ENCODE peak calls at places on chromosome 1, in seven cellular contexts. P is astrocyte, I is mesendoderm, T is fibroblast of lung, A is HCT116, L is kidney, B is K562. Q is an unnamed sample.

GRCh38 chr1:154463512-154463990 is 38.5 kb upstream of the TDRD10 start:
- DNase-seq in B (no peak), L (no peak), T (no peak), A (no peak), P (no peak), I (no peak), Q (no peak)

GRCh38 chr1:156697481-156697880 is 7.9 kb downstream of the CRABP2 start:
- DNase-seq in T (no peak), B (no peak), A (no peak), I (no peak), P (no peak), L (no peak), Q (no peak)

GRCh38 chr1:94316836-94317789 is 79.7 kb upstream of the ARHGAP29 start:
- DNase-seq in I (no peak), T (no peak), A (no peak), L (no peak), P (peak), B (no peak), Q (no peak)

GRCh38 chr1:153608742-153609584 is 4.0 kb downstream of the S100A16 start:
- DNase-seq in A (peak), T (peak), B (peak), I (peak), L (peak), P (peak), Q (no peak)

GRCh38 chr1:31750858-31751638 is 13.1 kb downstream of the ADGRB2 start:
- DNase-seq in P (peak), I (peak), T (peak), B (peak), A (no peak), L (no peak), Q (no peak)

GRCh38 chr1:55362558-55362957 is 147.4 kb upstream of the USP24 start:
- DNase-seq in T (peak), P (peak), A (no peak), L (no peak), B (no peak), I (no peak), Q (no peak)

GRCh38 chr1:36328088-36328480 is 4.6 kb upstream of the EVA1B start:
- DNase-seq in A (no peak), T (no peak), B (no peak), I (no peak), P (no peak), L (peak), Q (no peak)

GRCh38 chr1:196651637-196652215 is at the start of gene CFH:
- DNase-seq in L (no peak), B (no peak), P (peak), A (no peak), T (peak), I (no peak), Q (peak)

GRCh38 chr1:61323681-61324328 is 241.4 kb downstream of the NFIA start:
- DNase-seq in T (no peak), A (no peak), B (no peak), P (no peak), L (no peak), I (no peak), Q (no peak)

GRCh38 chr1:168112673-168113305 is 23.9 kb downstream of the GPR161 start:
- DNase-seq in B (no peak), I (peak), P (peak), A (no peak), L (no peak), T (peak), Q (peak)

GRCh38 chr1:54331091-54331772 is 75.0 kb downstream of the SSBP3 start:
- DNase-seq in A (no peak), I (no peak), P (peak), L (no peak), T (peak), B (no peak), Q (no peak)

GRCh38 chr1:96980448-96980847 is 258.9 kb downstream of the PTBP2 start:
- DNase-seq in P (no peak), L (no peak), T (no peak), I (no peak), B (no peak), A (no peak), Q (peak)

GRCh38 chr1:30706528-30706927 is 16.9 kb downstream of the MATN1 start:
- DNase-seq in I (no peak), L (peak), B (no peak), T (peak), A (no peak), P (no peak), Q (no peak)

GRCh38 chr1:22969224-22969829 is 3.3 kb downstream of the LACTBL1 start:
- DNase-seq in B (no peak), L (no peak), I (no peak), T (peak), A (no peak), P (peak), Q (no peak)

GRCh38 chr1:185811062-185811709 is 77.0 kb downstream of the HMCN1 start:
- DNase-seq in A (no peak), L (no peak), B (no peak), P (no peak), T (no peak), I (peak), Q (no peak)

GRCh38 chr1:241306125-241306790 is 50.7 kb downstream of the RGS7 start:
- DNase-seq in B (no peak), A (no peak), T (no peak), L (no peak), P (no peak), I (no peak), Q (no peak)
- H3K9ac ChIP-seq in B (no peak), A (no peak), T (no peak), L (no peak), P (no peak), I (no peak), Q (no peak)

GRCh38 chr1:204259196-204259595 is 45.4 kb upstream of the GOLT1A start:
- DNase-seq in T (no peak), B (no peak), I (no peak), L (no peak), A (no peak), P (no peak), Q (no peak)

GRCh38 chr1:204259782-204260181 is 46.0 kb upstream of the GOLT1A start:
- DNase-seq in I (no peak), T (no peak), B (no peak), A (no peak), P (no peak), L (no peak), Q (no peak)

GRCh38 chr1:204261266-204261665 is 47.5 kb upstream of the GOLT1A start:
- DNase-seq in L (peak), A (no peak), T (no peak), B (no peak), I (no peak), P (no peak), Q (no peak)

GRCh38 chr1:204261746-204262505 is 48.1 kb upstream of the GOLT1A start:
- DNase-seq in A (no peak), I (no peak), B (no peak), P (peak), L (peak), T (peak), Q (no peak)

DNA sequence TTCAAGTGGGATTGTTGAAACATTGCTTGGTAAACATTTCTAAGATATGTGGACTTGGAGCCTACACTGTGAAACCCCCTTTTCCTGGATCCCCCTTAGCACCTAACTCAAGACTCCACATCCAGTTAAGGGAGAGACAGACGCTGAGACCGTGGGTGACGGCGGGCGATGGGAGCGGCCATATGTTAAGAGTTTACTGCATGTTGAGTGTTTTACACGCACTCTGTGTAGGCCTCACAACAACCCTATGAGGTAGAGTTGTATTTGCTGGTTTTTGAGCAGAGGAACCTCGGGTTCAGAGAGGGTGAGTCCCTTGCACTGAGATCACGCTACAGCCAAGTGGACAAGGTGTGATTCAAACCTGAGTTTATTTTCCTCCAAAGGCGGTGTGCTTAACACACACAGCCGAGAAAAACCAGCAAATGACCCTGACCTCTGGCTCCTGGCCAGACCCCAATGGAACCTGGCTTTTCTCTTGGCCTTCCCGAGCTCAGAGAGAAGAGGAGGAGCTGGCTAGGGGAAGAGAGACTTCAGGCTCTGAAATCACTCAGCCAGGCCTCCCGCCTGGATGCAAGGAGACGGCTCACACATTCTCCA is 46.9 kb upstream of the GOLT1A start:
- DNase-seq in I (no peak), T (no peak), P (no peak), B (no peak), A (no peak), L (no peak), Q (no peak)
- H3K9ac ChIP-seq in I (no peak), T (no peak), P (no peak), B (no peak), A (no peak), L (no peak), Q (no peak)

DNA sequence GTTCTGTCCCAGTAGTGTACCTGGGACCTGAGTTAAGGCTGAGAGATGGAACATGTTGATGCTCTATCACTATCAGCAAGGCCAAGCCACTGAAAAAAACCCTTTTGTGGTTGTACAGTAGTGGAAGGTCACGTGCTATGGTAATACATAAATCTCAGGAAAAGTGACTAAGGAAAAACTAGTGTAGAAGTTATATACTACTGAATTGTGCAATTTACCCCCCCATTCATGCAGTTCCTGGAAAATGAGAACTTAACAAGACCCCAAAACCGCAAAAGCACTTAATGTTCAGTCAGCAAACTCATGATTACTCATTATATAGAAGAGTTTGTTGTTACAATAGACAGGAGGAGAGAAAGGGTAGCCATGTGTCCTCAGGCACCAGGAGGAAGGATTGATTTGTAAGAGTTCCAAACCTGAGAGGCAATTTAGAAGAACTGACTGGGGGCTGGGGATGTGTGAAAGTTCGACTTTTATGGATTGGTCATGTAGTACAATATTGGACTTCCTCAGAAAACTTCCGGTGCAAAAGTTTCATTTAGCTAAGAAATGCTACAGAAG is 91.6 kb downstream of the RGL1 start:
- DNase-seq in T (peak), L (no peak), B (no peak), I (no peak), P (peak), A (no peak), Q (no peak)
- H3K9ac ChIP-seq in T (no peak), L (no peak), B (no peak), I (no peak), P (no peak), A (no peak), Q (no peak)

DNA sequence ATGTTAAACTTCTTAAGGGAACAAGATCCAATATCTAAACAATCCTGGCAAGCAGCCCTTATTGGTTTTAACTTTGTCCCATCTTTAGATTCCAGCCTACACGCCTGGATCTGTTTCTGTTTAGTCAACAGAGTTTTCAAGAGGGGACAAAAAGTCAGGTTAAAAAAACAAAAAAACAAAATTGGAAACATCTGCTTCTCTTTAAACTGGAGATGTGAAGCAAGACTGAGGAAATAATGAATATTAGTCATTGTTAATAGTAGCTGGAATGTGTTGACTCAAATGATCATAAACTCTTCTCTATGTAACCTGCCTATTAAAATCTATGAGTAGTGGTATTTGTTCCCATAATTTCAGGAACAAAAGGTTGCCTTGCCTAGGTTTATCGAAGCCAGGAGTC is 55.0 kb downstream of the NID1 start:
- DNase-seq in I (no peak), P (peak), T (peak), A (no peak), L (no peak), B (no peak), Q (no peak)
- H3K9ac ChIP-seq in I (no peak), P (no peak), T (no peak), A (no peak), L (no peak), B (no peak), Q (peak)

DNA sequence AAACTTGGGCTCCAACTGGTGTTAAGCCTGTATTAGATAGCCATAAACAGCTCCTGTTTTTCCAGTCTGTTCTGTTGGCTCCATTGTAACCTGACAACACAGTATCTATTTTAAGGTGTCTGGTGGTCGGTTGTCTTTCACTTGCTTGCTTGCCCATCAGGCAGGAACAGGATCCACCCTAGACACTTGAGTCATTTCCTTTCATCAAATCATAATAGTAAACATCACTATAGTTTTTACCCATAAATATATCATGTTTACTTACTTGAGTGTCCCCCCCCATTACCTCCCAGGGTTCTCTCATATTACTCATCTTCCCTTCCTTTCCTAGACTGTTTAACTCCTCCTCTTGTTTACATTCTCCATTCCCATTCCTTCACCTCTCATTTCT is 2.9 kb downstream of the DDI2 start:
- DNase-seq in P (no peak), L (no peak), T (no peak), B (no peak), I (peak), A (no peak), Q (no peak)
- H3K9ac ChIP-seq in P (no peak), L (no peak), T (no peak), B (peak), I (no peak), A (no peak), Q (no peak)